ENCODE peak calls at places on chromosomes 6 and 20, in five cellular contexts. S is WTC11; N is uterus; F is CD8-positive, alpha-beta T cell; K is IMR-90. M is an unnamed sample.
A peak's percentile ranks its signal among the peaks of the same experiment; 100 is the strongest.

GRCh38 chr6:24910850-24911712 is 24.7 kb downstream of the RIPOR2 start:
- DNase-seq in S (peak; percentile 69), N (peak; percentile 79), F (peak; percentile 50), K (peak; percentile 65), M (peak; percentile 55)

GRCh38 chr6:160301341-160301740 is 42.7 kb upstream of the SLC22A2 start:
- DNase-seq in S (no peak), N (no peak), F (no peak), K (no peak), M (no peak)

GRCh38 chr6:135814043-135814442 is 37.5 kb upstream of the PDE7B start:
- DNase-seq in S (no peak), N (no peak), F (no peak), K (no peak), M (no peak)

GRCh38 chr20:10119336-10119735 is 84.5 kb downstream of the ANKEF1 start:
- DNase-seq in S (no peak), N (no peak), F (no peak), K (no peak), M (no peak)

GRCh38 chr6:125310994-125311649 is 9.4 kb upstream of the HDDC2 start:
- DNase-seq in S (no peak), N (no peak), F (no peak), K (peak; percentile 64), M (peak; percentile 3)

GRCh38 chr6:168496932-168497331 is 55.9 kb downstream of the SMOC2 start:
- DNase-seq in S (peak; percentile 31), N (no peak), F (no peak), K (no peak), M (no peak)

GRCh38 chr6:66429220-66429619 is 722.2 kb upstream of the EYS start:
- DNase-seq in S (no peak), N (no peak), F (no peak), K (peak; percentile 0), M (no peak)

GRCh38 chr6:38443341-38443740 is 196.4 kb downstream of the BTBD9 start:
- DNase-seq in S (no peak), N (no peak), F (no peak), K (no peak), M (no peak)

GRCh38 chr6:13709698-13710551 is 1.7 kb downstream of the RANBP9 start:
- DNase-seq in S (no peak), N (no peak), F (no peak), K (peak; percentile 79), M (no peak)

GRCh38 chr6:13712485-13712990 is 903 bp upstream of the RANBP9 start:
- DNase-seq in S (no peak), N (no peak), F (no peak), K (peak; percentile 21), M (no peak)

GRCh38 chr6:13710552-13711383 is 867 bp downstream of the RANBP9 start:
- DNase-seq in S (peak; percentile 47), N (no peak), F (peak; percentile 36), K (no peak), M (peak; percentile 37)

GRCh38 chr6:13711726-13712484 is at the start of gene RANBP9:
- DNase-seq in S (peak; percentile 85), N (peak; percentile 89), F (peak; percentile 86), K (peak; percentile 86), M (peak; percentile 88)

GRCh38 chr6:13711384-13711725 is 280 bp downstream of the RANBP9 start:
- DNase-seq in S (no peak), N (no peak), F (peak; percentile 70), K (no peak), M (no peak)
- TF ChIP-seq CTCF in S (no peak), N (peak; percentile 41), F (no peak), K (peak; percentile 25), M (no peak)

DNA sequence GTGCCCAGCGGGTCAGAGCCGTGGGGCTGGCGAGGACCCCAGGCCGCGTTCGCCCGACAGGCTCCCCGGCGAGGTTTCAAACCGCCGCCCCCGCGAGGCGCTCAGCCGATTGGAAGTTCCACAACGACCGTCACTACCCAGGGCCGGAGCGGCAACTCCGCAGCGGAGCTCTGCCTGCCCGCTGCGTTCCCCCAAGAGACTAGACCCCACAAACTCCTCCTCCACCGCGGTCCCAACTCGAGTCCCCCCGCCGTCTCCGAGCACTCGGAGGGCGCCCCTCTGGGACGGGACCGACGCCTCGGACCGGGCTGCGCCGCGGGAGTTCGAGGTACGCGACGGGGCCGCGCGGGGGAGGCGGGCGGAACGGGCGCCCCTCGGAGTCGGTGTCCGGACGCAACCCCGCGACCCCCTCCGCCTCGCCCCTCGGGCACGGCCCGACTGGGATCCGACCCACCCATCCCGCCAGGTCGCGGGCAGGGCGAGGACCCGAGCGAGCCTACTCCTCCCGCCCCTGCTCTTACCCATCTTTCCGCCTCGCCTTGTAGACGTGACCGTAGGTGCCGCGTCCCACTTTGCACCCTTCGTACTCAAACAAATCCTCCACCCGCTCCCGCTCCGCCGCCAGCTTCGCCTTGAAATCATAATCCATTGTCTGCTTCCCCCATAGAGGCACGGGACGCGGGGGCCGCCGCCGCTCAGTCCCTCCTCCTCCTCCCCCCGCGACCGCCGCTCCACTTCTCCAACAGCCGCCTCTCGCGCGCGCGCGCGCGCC is 595 bp downstream of the CDK19 start:
- DNase-seq in S (peak; percentile 58), N (peak; percentile 35), F (peak; percentile 57), K (peak; percentile 45), M (peak; percentile 51)
- TF ChIP-seq CTCF in S (no peak), N (no peak), F (no peak), K (no peak), M (no peak)

DNA sequence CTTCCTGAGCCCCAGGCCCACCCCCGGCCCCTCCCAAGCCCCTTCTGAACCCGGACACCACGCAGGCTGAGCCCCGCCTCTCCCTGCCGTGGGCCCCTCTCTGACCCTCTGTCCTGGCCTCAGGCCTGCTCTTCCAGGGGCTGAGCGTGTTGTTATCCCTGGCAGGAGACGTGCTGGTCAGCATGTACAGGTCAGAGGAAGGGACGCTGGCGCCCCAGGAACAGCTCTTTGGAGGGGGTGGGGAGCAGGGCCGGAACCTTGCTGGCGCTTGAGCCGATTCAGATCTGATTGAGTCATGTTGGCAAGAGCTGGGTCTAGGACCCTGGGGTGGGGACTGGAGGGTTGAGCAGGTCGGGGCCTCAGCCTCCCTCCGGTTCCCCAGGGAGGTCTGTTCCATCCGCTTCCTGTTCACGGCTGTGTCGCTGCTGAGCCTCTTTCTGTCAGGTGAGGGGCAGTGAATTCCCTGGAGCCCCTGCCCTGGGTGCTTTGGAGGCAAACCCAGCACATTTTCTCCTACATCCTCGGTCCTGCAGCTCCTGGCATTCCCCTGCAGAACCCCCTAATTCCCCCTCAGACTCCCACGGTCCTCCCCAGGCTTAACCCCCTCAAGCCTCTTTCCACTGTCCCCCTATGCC is 1.9 kb downstream of the SPAG4 start:
- DNase-seq in S (peak; percentile 73), N (peak; percentile 63), F (peak; percentile 36), K (peak; percentile 53), M (peak; percentile 83)
- TF ChIP-seq CTCF in S (no peak), N (peak; percentile 45), F (no peak), K (peak; percentile 29), M (peak; percentile 74)

DNA sequence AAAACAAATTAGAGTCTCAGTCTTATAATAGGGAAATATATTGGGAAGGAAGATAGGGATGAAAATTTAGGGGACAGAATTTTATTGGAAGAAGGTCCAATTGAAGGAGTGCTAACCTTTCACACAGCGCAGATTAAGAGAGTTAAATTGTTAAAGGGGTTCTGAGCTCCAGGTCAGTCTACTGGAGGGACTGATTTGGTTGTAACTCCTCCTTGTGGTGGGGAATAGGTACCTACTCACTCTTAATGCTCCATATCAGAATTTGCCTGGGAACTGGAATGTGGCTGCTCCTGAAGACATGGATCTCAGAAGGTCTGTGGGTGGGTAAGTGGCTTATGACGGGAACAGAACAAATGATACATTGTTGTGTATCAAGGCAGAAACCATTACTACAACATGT is 143.5 kb downstream of the FLRT3 start:
- DNase-seq in S (no peak), N (no peak), F (no peak), K (no peak), M (no peak)
- TF ChIP-seq CTCF in S (peak; percentile 25), N (no peak), F (no peak), K (peak; percentile 0), M (no peak)

DNA sequence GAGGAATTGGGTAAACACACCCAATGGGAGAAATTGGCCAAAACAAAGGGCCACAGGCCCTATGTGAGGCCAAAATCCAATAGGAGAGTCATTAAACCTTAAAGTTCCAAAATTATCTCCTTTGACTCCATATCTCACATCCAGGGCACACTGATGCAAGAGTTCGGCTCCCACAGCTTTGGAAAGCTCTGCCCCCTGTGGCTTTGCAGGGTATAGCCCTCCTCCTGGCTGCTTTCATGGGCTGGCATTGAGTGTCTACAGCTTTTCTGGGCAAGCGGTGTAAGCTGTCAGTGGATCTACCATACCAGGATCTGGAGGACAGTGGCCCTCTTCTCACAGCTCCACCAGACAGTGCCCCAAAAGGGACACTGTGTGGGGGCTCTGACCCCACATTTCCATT is 160.5 kb downstream of the ADGRG6 start:
- DNase-seq in S (peak; percentile 13), N (no peak), F (no peak), K (no peak), M (no peak)
- TF ChIP-seq CTCF in S (no peak), N (no peak), F (no peak), K (no peak), M (no peak)

GRCh38 chr6:912871-913663 is 220.1 kb upstream of the EXOC2 start:
- DNase-seq in S (peak; percentile 70), N (no peak), F (no peak), K (peak; percentile 47), M (peak; percentile 58)
- TF ChIP-seq CTCF in S (peak; percentile 28), N (no peak), F (no peak), K (peak; percentile 69), M (peak; percentile 48)

GRCh38 chr20:13022401-13023170 is 13.8 kb downstream of the SPTLC3 start:
- DNase-seq in S (no peak), N (no peak), F (no peak), K (peak; percentile 82), M (no peak)

GRCh38 chr20:13028001-13028400 is 19.2 kb downstream of the SPTLC3 start:
- DNase-seq in S (no peak), N (no peak), F (no peak), K (no peak), M (no peak)

GRCh38 chr20:13028673-13029072 is 19.9 kb downstream of the SPTLC3 start:
- DNase-seq in S (no peak), N (no peak), F (no peak), K (no peak), M (no peak)

GRCh38 chr20:13024581-13024980 is 15.8 kb downstream of the SPTLC3 start:
- DNase-seq in S (no peak), N (no peak), F (no peak), K (peak; percentile 40), M (no peak)

DNA sequence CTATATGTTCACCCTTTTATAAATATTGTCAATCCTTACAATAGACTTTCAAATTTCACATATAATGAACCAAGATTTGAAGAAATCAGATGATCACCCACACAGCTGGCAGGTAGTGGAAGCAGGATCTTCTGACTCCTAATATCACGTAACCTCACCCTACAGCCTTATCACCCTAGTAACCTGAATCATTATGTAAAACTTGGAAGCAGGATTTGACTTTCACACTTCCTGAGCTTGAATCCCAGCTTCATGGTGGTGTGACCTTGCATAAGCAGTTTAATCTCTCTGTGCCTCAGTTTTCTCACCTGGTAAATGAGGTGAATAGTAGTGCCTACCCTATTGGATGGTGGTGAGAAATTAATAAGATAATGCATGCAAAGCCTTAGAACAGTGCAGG is 16.4 kb downstream of the SPTLC3 start:
- DNase-seq in S (no peak), N (no peak), F (no peak), K (no peak), M (no peak)
- TF ChIP-seq CTCF in S (no peak), N (no peak), F (no peak), K (no peak), M (no peak)